ENCODE peak calls at places on chromosomes 7 and 10, in four cellular contexts. C is endothelial cell of umbilical vein, J is psoas muscle, R is lung. O is an unnamed sample.

GRCh38 chr7:126700807-126701604 is 551.7 kb downstream of the GRM8 start:
- DNase-seq in R (no peak), J (no peak), C (peak; percentile 98), O (peak; percentile 29)

GRCh38 chr10:12348870-12349627 is at the start of gene CAMK1D:
- DNase-seq in C (peak; percentile 40), R (peak; percentile 84), J (peak; percentile 87), O (peak; percentile 78)

GRCh38 chr10:100186253-100186780 is 488 bp upstream of the ERLIN1 start:
- DNase-seq in R (peak; percentile 35), J (peak; percentile 64), C (no peak), O (no peak)

GRCh38 chr7:5766321-5766761 is 15.1 kb downstream of the RNF216 start:
- DNase-seq in R (no peak), J (no peak), C (peak; percentile 11), O (no peak)

GRCh38 chr10:77526861-77527617 is 110.6 kb downstream of the KCNMA1 start:
- DNase-seq in R (no peak), J (peak; percentile 71), C (no peak), O (no peak)

GRCh38 chr7:38630720-38631673 is at the start of gene AMPH:
- DNase-seq in C (peak; percentile 45), J (peak; percentile 80), R (no peak), O (no peak)

GRCh38 chr10:12308102-12308501 is 41.2 kb upstream of the CAMK1D start:
- DNase-seq in C (no peak), J (no peak), R (no peak), O (no peak)

GRCh38 chr7:4830176-4830575 is 31.7 kb downstream of the PAPOLB start:
- DNase-seq in J (peak; percentile 17), R (peak; percentile 68), C (peak; percentile 80), O (no peak)

GRCh38 chr7:14751461-14751860 is 151.1 kb downstream of the DGKB start:
- DNase-seq in J (no peak), C (peak; percentile 31), R (no peak), O (no peak)

GRCh38 chr10:43060291-43060690 is 16.6 kb upstream of the RET start:
- DNase-seq in J (peak; percentile 32), C (no peak), R (no peak), O (no peak)

GRCh38 chr7:1027285-1028043 is 16.9 kb upstream of the GPR146 start:
- DNase-seq in R (no peak), C (peak; percentile 44), J (peak; percentile 56), O (peak; percentile 64)

GRCh38 chr7:43823941-43824340 is 45.4 kb downstream of the MRPS24 start:
- DNase-seq in J (no peak), R (no peak), C (no peak), O (no peak)
- H3K27me3 ChIP-seq in J (no peaks in the 10 kb centered on the region), R (no peaks in the 10 kb centered on the region), C (peaks cover 35% of the 10 kb centered on the region), O (no peaks in the 10 kb centered on the region)

GRCh38 chr7:30692438-30692837 is 10.2 kb upstream of the CRHR2 start:
- DNase-seq in J (no peak), R (no peak), C (no peak), O (no peak)
- H3K27me3 ChIP-seq in J (no peaks in the 10 kb centered on the region), R (no peaks in the 10 kb centered on the region), C (no peaks in the 10 kb centered on the region), O (no peaks in the 10 kb centered on the region)

DNA sequence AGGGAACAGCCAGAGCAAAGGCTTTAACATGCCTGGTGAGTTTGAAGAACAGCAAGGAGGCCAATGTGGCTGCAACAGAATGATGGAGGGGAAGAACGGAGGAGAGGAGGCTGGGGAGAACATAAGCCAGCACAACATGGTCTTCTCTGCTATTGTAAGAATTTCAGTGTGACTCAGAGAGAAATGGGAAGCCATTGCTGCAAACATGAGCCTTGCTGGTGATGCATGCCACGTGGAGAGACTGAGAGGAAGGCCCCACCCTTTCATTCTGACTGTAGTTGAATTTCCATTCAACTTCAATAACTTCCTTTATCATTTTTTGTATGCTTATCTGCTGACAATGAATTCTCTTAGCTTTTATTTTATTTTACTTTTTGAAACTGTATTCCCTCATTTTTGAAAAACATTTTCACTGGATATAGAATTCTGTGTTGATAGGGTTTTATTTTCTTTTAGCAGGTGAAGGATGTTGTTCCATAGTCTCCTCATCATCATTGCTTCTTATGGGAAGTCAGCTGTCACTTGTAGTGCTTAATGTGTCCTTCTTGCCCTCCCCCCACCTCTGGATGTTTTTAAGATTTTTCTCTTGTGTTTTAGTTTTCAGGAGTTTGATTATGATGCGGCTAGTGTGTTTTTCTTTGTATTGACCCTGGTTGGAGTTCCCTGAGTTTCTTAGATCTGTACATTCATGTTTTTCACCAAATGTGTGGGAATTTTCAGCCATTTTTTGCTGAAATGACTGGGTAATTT is 46.4 kb upstream of the LEP start:
- DNase-seq in R (no peak), C (no peak), J (no peak), O (no peak)
- H3K27me3 ChIP-seq in R (peaks cover 7% of the 10 kb centered on the region), C (peaks cover 27% of the 10 kb centered on the region), J (peaks cover 28% of the 10 kb centered on the region), O (no peaks in the 10 kb centered on the region)

DNA sequence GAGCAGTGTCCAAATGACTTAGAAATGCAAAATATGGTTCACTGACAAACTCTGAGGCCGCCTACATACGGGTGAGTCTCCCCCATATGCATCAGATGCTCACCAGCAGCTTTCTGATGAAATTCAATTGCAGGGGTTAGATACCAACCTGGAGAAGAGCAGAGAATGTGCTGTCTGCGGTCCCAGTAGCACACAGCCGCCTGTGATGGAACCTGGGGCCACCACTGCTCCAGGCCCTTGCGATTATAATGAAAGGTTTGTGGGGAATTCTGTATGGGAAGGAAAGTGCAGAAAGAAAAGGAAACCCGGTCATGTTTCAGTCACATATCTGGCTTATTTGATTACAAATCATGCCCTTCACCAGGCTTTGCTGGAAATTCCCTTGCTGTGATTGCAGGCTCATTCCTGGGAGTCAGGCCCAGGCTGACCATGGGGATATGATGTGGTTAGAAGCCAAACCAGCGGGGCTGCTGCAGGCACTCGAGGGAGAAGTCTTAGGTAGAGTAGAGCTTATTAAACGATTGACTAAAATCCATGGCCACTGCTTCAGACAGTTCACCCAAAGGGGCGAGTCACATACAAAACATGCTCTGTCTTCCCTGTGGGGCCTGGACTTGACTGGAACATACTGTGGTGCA is 16.4 kb downstream of the PKD1L1 start:
- DNase-seq in C (no peak), R (no peak), J (no peak), O (no peak)
- H3K27me3 ChIP-seq in C (no peaks in the 10 kb centered on the region), R (no peaks in the 10 kb centered on the region), J (no peaks in the 10 kb centered on the region), O (no peaks in the 10 kb centered on the region)

GRCh38 chr7:101171442-101171837 is 6.1 kb upstream of the VGF start:
- DNase-seq in C (no peak), J (no peak), R (no peak), O (no peak)
- H3K27me3 ChIP-seq in C (peaks cover 86% of the 10 kb centered on the region), J (peaks cover 97% of the 10 kb centered on the region), R (peaks cover 24% of the 10 kb centered on the region), O (peaks cover 7% of the 10 kb centered on the region)

DNA sequence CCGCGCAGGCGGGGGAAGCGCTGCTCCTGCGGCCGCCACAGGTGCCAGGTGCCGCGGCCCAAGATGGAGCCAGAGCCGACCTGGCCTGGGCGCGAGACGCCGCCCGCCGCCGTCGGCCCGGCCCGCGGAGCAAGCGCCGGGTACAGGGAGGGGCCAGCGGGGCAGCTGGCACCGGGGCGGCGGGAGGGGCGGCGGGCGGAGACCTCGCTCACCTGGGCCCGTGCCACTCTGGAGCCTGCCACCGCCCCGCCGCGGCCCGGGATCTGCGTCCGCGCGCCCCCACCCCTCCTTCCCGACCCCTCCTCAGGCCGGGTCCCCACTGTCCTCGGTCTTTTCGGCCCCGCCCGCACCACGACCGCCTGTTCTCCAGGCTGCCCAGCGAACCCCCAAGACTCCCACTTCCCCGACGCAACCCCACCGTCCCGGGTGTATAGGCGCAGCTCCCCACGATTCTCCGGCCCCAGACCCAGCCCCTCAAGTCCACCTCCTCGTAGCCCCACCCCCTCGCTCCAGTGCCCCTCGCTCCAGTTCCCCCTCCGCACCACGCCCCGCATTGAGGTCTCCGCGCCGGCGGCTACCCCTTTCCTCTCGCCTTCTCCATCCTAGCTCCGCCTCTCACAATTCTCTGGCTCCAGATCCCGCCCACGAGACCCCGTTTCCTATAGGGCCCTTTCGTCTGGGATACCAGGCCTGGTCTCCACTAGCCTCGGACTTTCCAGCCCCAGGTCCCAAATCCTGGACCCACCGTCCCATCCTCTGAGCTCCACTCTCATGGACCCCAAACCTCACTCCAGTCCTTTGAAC is at the start of gene GPRIN2:
- DNase-seq in C (no peak), J (peak; percentile 53), R (peak; percentile 54), O (peak; percentile 12)
- H3K27me3 ChIP-seq in C (peaks cover 22% of the 10 kb centered on the region), J (peaks cover 76% of the 10 kb centered on the region), R (no peaks in the 10 kb centered on the region), O (no peaks in the 10 kb centered on the region)

O was measured in ovary.